ENCODE peak calls at places on chromosome 10, in five cellular contexts. A is left lung, W is heart left ventricle, T is psoas muscle, J is mucosa of descending colon. S is an unnamed sample. For H3K4me1, the result is how much of the 10 kb centered on the place peaks cover.

GRCh38 chr10:33612551-33612950 is 278.1 kb upstream of the NRP1 start:
- ATAC-seq in A (peak), W (no peak), T (peak), J (peak), S (peak)

GRCh38 chr10:24414597-24414996 is 205.7 kb downstream of the KIAA1217 start:
- ATAC-seq in A (peak), W (no peak), T (no peak), J (no peak), S (no peak)

GRCh38 chr10:131233611-131234258 is 77.8 kb downstream of the TCERG1L start:
- ATAC-seq in A (no peak), W (no peak), T (no peak), J (no peak), S (no peak)

GRCh38 chr10:366186-366585 is 230.9 kb downstream of the ZMYND11 start:
- ATAC-seq in A (no peak), W (no peak), T (no peak), J (no peak), S (no peak)

GRCh38 chr10:12915637-12916168 is 85.8 kb downstream of the CCDC3 start:
- ATAC-seq in A (no peak), W (no peak), T (no peak), J (no peak), S (no peak)

GRCh38 chr10:110052911-110053310 is 45.1 kb downstream of the ADD3 start:
- ATAC-seq in A (no peak), W (no peak), T (no peak), J (no peak), S (no peak)

GRCh38 chr10:95814011-95814727 is 58.2 kb downstream of the ENTPD1 start:
- ATAC-seq in A (peak), W (no peak), T (no peak), J (peak), S (peak)

GRCh38 chr10:100760726-100761125 is 15.3 kb downstream of the PAX2 start:
- ATAC-seq in A (no peak), W (no peak), T (no peak), J (no peak), S (no peak)

GRCh38 chr10:391304-391703 is 256.0 kb downstream of the ZMYND11 start:
- ATAC-seq in A (no peak), W (no peak), T (peak), J (no peak), S (no peak)

GRCh38 chr10:132385721-132386418 is 11.1 kb upstream of the PWWP2B start:
- ATAC-seq in A (no peak), W (no peak), T (no peak), J (peak), S (no peak)

GRCh38 chr10:94607111-94607510 is 61.5 kb downstream of the HELLS start:
- ATAC-seq in A (no peak), W (no peak), T (no peak), J (no peak), S (no peak)

GRCh38 chr10:30510932-30511700 is 77.1 kb downstream of the MAP3K8 start:
- ATAC-seq in A (no peak), W (no peak), T (peak), J (no peak), S (peak)

GRCh38 chr10:24777191-24777590 is 53.5 kb upstream of the ARHGAP21 start:
- ATAC-seq in A (no peak), W (no peak), T (no peak), J (no peak), S (no peak)

GRCh38 chr10:63083904-63084689 is 49.0 kb upstream of the NRBF2 start:
- ATAC-seq in A (peak), W (peak), T (peak), J (peak), S (peak)

GRCh38 chr10:75319274-75319673 is 82.3 kb downstream of the ZNF503 start:
- ATAC-seq in A (no peak), W (no peak), T (no peak), J (no peak), S (no peak)

GRCh38 chr10:84232376-84232775 is 7.0 kb upstream of the LRIT2 start:
- ATAC-seq in A (no peak), W (no peak), T (no peak), J (no peak), S (no peak)

GRCh38 chr10:78062296-78062695 is 28.6 kb downstream of the RPS24 start:
- ATAC-seq in A (no peak), W (no peak), T (no peak), J (no peak), S (no peak)

GRCh38 chr10:44198780-44199097 is 186.2 kb downstream of the CXCL12 start:
- ATAC-seq in A (peak), W (peak), T (peak), J (peak), S (peak)

GRCh38 chr10:70782401-70783055 is 2.6 kb downstream of the TBATA start:
- ATAC-seq in A (no peak), W (peak), T (no peak), J (no peak), S (no peak)

GRCh38 chr10:33073641-33074410 is 115.8 kb upstream of the ITGB1 start:
- ATAC-seq in A (peak), W (no peak), T (no peak), J (no peak), S (no peak)

GRCh38 chr10:49034925-49035324 is 80.4 kb downstream of the VSTM4 start:
- ATAC-seq in A (no peak), W (no peak), T (no peak), J (no peak), S (no peak)

GRCh38 chr10:1425886-1426285 is 311.4 kb downstream of the ADARB2 start:
- ATAC-seq in A (no peak), W (no peak), T (no peak), J (peak), S (no peak)

GRCh38 chr10:93826355-93826754 is 67.4 kb upstream of the SLC35G1 start:
- ATAC-seq in A (no peak), W (no peak), T (no peak), J (no peak), S (no peak)

GRCh38 chr10:2986341-2986933 is 80.9 kb upstream of the PFKP start:
- ATAC-seq in A (peak), W (no peak), T (no peak), J (peak), S (no peak)

GRCh38 chr10:59741583-59741982 is 11.7 kb downstream of the MRLN start:
- ATAC-seq in A (no peak), W (no peak), T (no peak), J (peak), S (no peak)

GRCh38 chr10:82084904-82085303 is 209.9 kb downstream of the NRG3 start:
- ATAC-seq in A (no peak), W (no peak), T (no peak), J (no peak), S (no peak)

GRCh38 chr10:12631787-12632562 is 282.6 kb downstream of the CAMK1D start:
- ATAC-seq in A (peak), W (no peak), T (no peak), J (peak), S (no peak)

GRCh38 chr10:47225186-47225927 is 74.6 kb upstream of the GDF10 start:
- ATAC-seq in A (no peak), W (no peak), T (no peak), J (no peak), S (no peak)

GRCh38 chr10:88565072-88565471 is 18.0 kb downstream of the RNLS start:
- ATAC-seq in A (peak), W (no peak), T (no peak), J (peak), S (no peak)

GRCh38 chr10:3692331-3692860 is 92.6 kb downstream of the KLF6 start:
- ATAC-seq in A (no peak), W (no peak), T (no peak), J (no peak), S (no peak)

GRCh38 chr10:22170582-22170981 is 47.2 kb downstream of the EBLN1 start:
- ATAC-seq in A (no peak), W (no peak), T (no peak), J (no peak), S (no peak)

GRCh38 chr10:103843854-103844567 is 11.4 kb downstream of the SH3PXD2A start:
- ATAC-seq in A (peak), W (peak), T (peak), J (peak), S (peak)

GRCh38 chr10:23293973-23294372 is 50.6 kb downstream of the C10orf67 start:
- ATAC-seq in A (no peak), W (no peak), T (no peak), J (no peak), S (no peak)

GRCh38 chr10:75181073-75181472 is 29.5 kb upstream of the VDAC2 start:
- ATAC-seq in A (no peak), W (no peak), T (no peak), J (peak), S (no peak)

GRCh38 chr10:130214431-130214830 is 78.2 kb downstream of the GLRX3 start:
- ATAC-seq in A (no peak), W (no peak), T (no peak), J (no peak), S (no peak)

GRCh38 chr10:116240551-116240950 is 32.5 kb downstream of the GFRA1 start:
- ATAC-seq in A (no peak), W (no peak), T (no peak), J (no peak), S (peak)

GRCh38 chr10:33258951-33259350 is 75.5 kb downstream of the NRP1 start:
- ATAC-seq in A (no peak), W (no peak), T (no peak), J (no peak), S (no peak)

GRCh38 chr10:124025638-124026336 is 67.6 kb downstream of the CHST15 start:
- ATAC-seq in A (peak), W (no peak), T (peak), J (peak), S (no peak)
- H3K4me1 ChIP-seq in A (under half), W (under half), T (under half), J (under half), S (under half)

GRCh38 chr10:6161913-6162312 is 40.8 kb upstream of the PFKFB3 start:
- ATAC-seq in A (no peak), W (no peak), T (no peak), J (no peak), S (no peak)
- H3K4me1 ChIP-seq in A (under half), W (under half), T (under half), J (under half), S (under half)

GRCh38 chr10:69439350-69439739 is 11.9 kb upstream of the TSPAN15 start:
- ATAC-seq in A (peak), W (no peak), T (peak), J (peak), S (peak)
- H3K4me1 ChIP-seq in A (under half), W (under half), T (under half), J (under half), S (under half)

DNA sequence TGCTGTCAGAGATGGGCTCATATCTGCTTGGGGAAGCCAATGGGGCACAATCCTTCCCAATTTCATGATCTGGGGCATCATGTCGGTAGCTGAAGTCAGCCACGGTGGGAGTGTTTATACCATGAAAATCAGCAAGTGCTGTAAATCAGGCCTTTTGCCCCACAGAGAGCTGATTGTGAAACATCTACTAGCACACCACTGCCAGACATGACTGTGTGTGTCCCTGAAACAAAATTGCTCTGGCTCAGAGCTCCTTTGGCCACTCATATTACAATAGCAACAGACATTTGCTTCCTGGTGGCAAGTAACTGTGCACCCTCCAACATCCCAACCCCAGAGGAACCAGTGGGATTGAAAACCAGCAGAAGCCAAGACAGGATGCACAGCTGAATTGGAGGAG is 23.7 kb downstream of the GPR26 start:
- ATAC-seq in A (no peak), W (no peak), T (no peak), J (no peak), S (no peak)
- H3K4me1 ChIP-seq in A (under half), W (under half), T (under half), J (under half), S (under half)

GRCh38 chr10:26805567-26806245 is 55.1 kb downstream of the ABI1 start:
- ATAC-seq in A (no peak), W (no peak), T (peak), J (peak), S (no peak)

GRCh38 chr10:26803849-26804248 is 56.9 kb downstream of the ABI1 start:
- ATAC-seq in A (no peak), W (no peak), T (no peak), J (no peak), S (no peak)

GRCh38 chr10:26807532-26807931 is 53.2 kb downstream of the ABI1 start:
- ATAC-seq in A (no peak), W (no peak), T (no peak), J (no peak), S (no peak)

GRCh38 chr10:26804418-26805393 is 56.1 kb downstream of the ABI1 start:
- ATAC-seq in A (no peak), W (no peak), T (no peak), J (peak), S (no peak)

DNA sequence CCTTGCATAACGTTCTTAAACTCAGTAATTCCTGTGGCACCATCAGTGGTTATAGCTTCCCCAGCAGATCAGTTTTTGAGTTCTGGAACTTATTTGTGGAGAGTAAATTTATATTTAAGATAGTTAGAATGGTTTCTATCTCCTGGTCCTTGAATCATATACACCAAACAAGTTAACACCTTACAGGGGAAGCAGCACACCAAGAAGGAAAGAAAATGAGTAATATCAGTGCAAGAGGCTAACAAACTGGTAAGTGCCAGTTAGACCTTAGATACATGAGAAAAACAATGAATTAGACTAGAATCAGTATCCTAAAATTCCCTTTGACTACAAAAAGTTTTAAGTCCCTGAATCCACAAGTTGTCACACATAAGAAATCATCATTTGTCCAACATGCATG is 54.2 kb downstream of the ABI1 start:
- ATAC-seq in A (no peak), W (no peak), T (no peak), J (no peak), S (no peak)
- H3K4me1 ChIP-seq in A (under half), W (under half), T (under half), J (under half), S (under half)

GRCh38 chr10:117364121-117364960 is 10.9 kb downstream of the PDZD8 start:
- ATAC-seq in A (no peak), W (no peak), T (no peak), J (no peak), S (no peak)

GRCh38 chr10:117365612-117366011 is 9.6 kb downstream of the PDZD8 start:
- ATAC-seq in A (peak), W (no peak), T (no peak), J (peak), S (no peak)

GRCh38 chr10:117370205-117370604 is 5.0 kb downstream of the PDZD8 start:
- ATAC-seq in A (no peak), W (no peak), T (no peak), J (no peak), S (no peak)

GRCh38 chr10:117366741-117367140 is 8.5 kb downstream of the PDZD8 start:
- ATAC-seq in A (peak), W (no peak), T (no peak), J (peak), S (no peak)

DNA sequence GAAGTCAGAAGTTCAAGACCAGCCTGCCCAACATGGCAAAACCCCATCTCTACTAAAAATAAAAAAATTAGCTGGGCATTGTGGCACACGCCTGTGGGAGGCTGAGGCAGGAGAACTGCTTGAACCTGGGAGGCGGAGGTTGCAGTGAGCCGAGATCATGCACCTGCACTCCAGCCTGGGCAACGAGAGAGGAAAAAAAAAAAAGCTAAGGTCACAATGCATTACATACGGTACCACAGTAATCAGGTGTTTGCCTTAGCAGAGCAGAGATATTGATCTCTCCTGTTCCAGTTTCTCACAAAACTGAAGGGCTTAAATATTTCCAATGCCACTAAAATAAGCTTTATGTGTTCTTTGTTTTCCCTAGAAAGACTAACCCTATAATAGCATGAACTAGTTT is 7.5 kb downstream of the PDZD8 start:
- ATAC-seq in A (no peak), W (no peak), T (no peak), J (peak), S (no peak)
- H3K4me1 ChIP-seq in A (under half), W (half or more), T (under half), J (under half), S (under half)

GRCh38 chr10:124737708-124738107 is 6.5 kb downstream of the FAM53B start:
- ATAC-seq in A (no peak), W (no peak), T (no peak), J (no peak), S (no peak)

GRCh38 chr10:124736491-124737136 is 7.6 kb downstream of the FAM53B start:
- ATAC-seq in A (peak), W (peak), T (peak), J (peak), S (peak)

GRCh38 chr10:124738441-124738840 is 5.7 kb downstream of the FAM53B start:
- ATAC-seq in A (no peak), W (no peak), T (no peak), J (no peak), S (no peak)

GRCh38 chr10:124735491-124736286 is 8.5 kb downstream of the FAM53B start:
- ATAC-seq in A (no peak), W (no peak), T (peak), J (no peak), S (no peak)

GRCh38 chr10:124737221-124737620 is 7.0 kb downstream of the FAM53B start:
- ATAC-seq in A (no peak), W (no peak), T (peak), J (no peak), S (no peak)
- H3K4me1 ChIP-seq in A (half or more), W (half or more), T (half or more), J (half or more), S (half or more)

GRCh38 chr10:61971016-61971350 is 69.5 kb downstream of the ARID5B start:
- ATAC-seq in A (no peak), W (no peak), T (no peak), J (no peak), S (no peak)

GRCh38 chr10:61974611-61975010 is 73.1 kb downstream of the ARID5B start:
- ATAC-seq in A (peak), W (peak), T (peak), J (no peak), S (peak)

GRCh38 chr10:61973169-61973568 is 71.7 kb downstream of the ARID5B start:
- ATAC-seq in A (no peak), W (no peak), T (no peak), J (no peak), S (no peak)

GRCh38 chr10:61975107-61975932 is 73.8 kb downstream of the ARID5B start:
- ATAC-seq in A (peak), W (no peak), T (peak), J (peak), S (peak)

DNA sequence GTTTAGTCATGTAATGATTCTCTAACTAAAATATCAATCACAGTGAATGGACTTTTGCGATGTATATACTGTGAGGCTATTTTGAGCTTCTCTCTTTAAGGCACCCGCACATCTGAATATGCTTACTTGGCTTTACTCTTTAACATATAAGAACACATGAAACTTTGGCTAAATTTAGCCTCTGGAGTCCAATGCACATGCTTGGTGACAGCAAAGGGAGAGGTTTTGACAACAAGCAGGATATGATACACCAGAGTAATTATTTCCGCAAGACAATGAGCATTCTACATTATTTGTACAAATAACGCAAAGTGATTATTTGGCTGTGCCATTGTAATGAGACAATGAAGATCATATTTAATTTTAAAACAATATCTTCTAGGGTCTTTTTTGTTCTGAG is 72.4 kb downstream of the ARID5B start:
- ATAC-seq in A (no peak), W (peak), T (peak), J (no peak), S (no peak)
- H3K4me1 ChIP-seq in A (under half), W (under half), T (under half), J (under half), S (under half)

DNA sequence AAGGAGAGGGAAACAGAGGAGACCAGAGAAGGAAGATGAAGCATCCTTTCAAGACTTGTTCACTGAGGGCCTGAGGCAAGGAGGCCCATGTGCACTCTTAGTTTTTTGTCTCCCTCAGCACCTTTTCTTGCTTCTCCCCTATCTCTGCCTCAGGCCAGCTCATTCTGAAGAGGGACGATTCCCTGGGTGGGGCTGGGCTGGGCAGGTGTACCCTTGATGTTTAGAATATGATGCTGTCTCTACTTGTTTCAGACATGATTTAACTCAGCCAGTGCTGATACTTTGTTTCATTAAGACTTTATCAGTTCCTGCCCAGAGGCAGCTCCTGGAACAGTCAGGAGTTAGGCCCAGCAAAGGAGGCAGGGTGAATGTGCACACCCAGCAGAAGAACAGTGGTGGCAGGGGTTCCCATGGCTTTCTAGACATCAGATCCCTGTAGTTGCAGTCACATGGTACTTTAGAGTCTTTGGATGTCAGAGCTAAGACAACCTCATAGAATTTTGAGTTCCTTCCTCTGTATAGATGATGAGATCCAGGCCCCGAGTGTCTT is 3.4 kb downstream of the PRXL2A start:
- ATAC-seq in A (no peak), W (no peak), T (no peak), J (no peak), S (no peak)
- H3K4me1 ChIP-seq in A (under half), W (half or more), T (half or more), J (half or more), S (under half)